ENCODE peak calls at places on chromosomes 11 and 22, in nine cellular contexts. G is epithelial cell of esophagus; Y is CD8-positive, alpha-beta T cell; D is brain microvascular endothelial cell; O is stomach; I is fibroblast of the aortic adventitia; R is sigmoid colon; J is foreskin fibroblast; A is psoas muscle. C is an unnamed sample.
A peak's percentile ranks its signal among the peaks of the same experiment; 100 is the strongest.

GRCh38 chr22:32325811-32326237 is 31.8 kb upstream of the RFPL3 start:
- DNase-seq in D (no peak), J (no peak), Y (no peak), O (peak; percentile 7), I (no peak), A (no peak), R (no peak), G (no peak), C (no peak)

GRCh38 chr11:12692238-12693074 is 18.2 kb downstream of the TEAD1 start:
- DNase-seq in R (peak; percentile 97), A (peak; percentile 79), O (peak; percentile 93), Y (no peak), I (peak; percentile 96), G (peak; percentile 59), D (peak; percentile 90), J (peak; percentile 98), C (peak; percentile 77)

GRCh38 chr11:70036971-70037882 is 40.9 kb upstream of the ANO1 start:
- DNase-seq in A (no peak), R (no peak), D (no peak), Y (peak; percentile 35), G (no peak), J (no peak), O (peak; percentile 20), I (no peak), C (no peak)

GRCh38 chr22:39415506-39415905 is 15.9 kb downstream of the TAB1 start:
- DNase-seq in J (no peak), I (no peak), R (no peak), A (no peak), D (no peak), G (no peak), Y (no peak), O (no peak), C (no peak)

GRCh38 chr11:59754494-59754858 is 700 bp upstream of the STX3 start:
- DNase-seq in A (no peak), R (no peak), G (no peak), O (no peak), J (peak; percentile 41), I (no peak), D (no peak), Y (no peak), C (no peak)

GRCh38 chr11:41003339-41003992 is 456.0 kb downstream of the LRRC4C start:
- DNase-seq in Y (no peak), A (no peak), D (no peak), R (no peak), G (peak; percentile 58), I (no peak), O (no peak), J (no peak), C (no peak)

GRCh38 chr11:19730373-19730772 is 17.7 kb downstream of the NAV2 start:
- DNase-seq in R (peak; percentile 91), D (no peak), G (no peak), Y (peak; percentile 41), I (no peak), O (no peak), A (peak; percentile 24), J (peak; percentile 63), C (no peak)

GRCh38 chr11:76824083-76824939 is 36.4 kb upstream of the ACER3 start:
- DNase-seq in O (no peak), Y (no peak), I (peak; percentile 53), G (peak; percentile 66), A (no peak), R (no peak), J (peak; percentile 53), D (no peak), C (no peak)

GRCh38 chr11:115760528-115760837 is 256.3 kb upstream of the CADM1 start:
- DNase-seq in A (no peak), Y (no peak), J (no peak), D (no peak), I (no peak), R (peak; percentile 65), G (no peak), O (no peak), C (no peak)
- H3K4me3 ChIP-seq in A (peak overlapping the region; percentile 72), Y (no peak overlapping the region), J (peak overlapping the region; percentile 60), D (peak overlapping the region; percentile 49), I (no peak overlapping the region), R (peak overlapping the region; percentile 80), G (no peak overlapping the region), O (peak overlapping the region; percentile 65), C (peak overlapping the region; percentile 53)

DNA sequence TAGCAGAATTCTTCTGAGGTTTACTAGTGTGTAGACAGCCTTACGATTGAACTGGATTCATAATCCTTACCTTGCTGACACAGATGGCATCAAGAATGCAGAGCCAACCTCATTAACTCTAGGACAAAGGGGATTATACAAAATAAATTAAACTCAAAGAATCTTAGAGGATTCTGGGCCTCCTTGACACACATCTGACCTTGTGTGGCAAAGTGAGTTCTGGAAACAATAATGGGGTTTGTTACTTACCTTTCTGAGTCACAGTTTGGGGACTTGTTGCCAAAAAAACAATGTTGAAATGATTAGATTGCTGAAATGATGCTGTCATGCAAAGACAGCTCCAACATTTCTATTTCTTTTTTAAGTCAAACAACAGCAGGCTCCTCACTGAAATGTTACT is 179.1 kb upstream of the ISX start:
- DNase-seq in R (no peak), O (no peak), J (no peak), I (no peak), Y (no peak), G (no peak), A (no peak), D (no peak), C (no peak)
- TF ChIP-seq CTCF in R (no peak), O (no peak), J (no peak), I (no peak), Y (no peak), G (no peak), A (no peak), D (no peak), C (no peak)

GRCh38 chr22:37243402-37244113 is 511 bp downstream of the RAC2 start:
- DNase-seq in O (no peak), Y (peak; percentile 63), A (no peak), G (no peak), D (no peak), I (no peak), J (no peak), R (no peak), C (no peak)
- H3K4me3 ChIP-seq in O (peak overlapping the region; percentile 49), Y (peak overlapping the region; percentile 98), A (peak overlapping the region; percentile 45), G (peak overlapping the region; percentile 40), D (peak overlapping the region; percentile 59), I (peak overlapping the region; percentile 66), J (peak overlapping the region; percentile 47), R (peak overlapping the region; percentile 25), C (peak overlapping the region; percentile 41)

GRCh38 chr11:387193-387793 is 6.7 kb upstream of the PKP3 start:
- DNase-seq in J (no peak), O (no peak), G (no peak), R (no peak), Y (no peak), I (no peak), D (no peak), A (no peak), C (no peak)
- TF ChIP-seq CTCF in J (no peak), O (no peak), G (no peak), R (no peak), Y (no peak), I (peak; percentile 20), D (peak; percentile 9), A (no peak), C (no peak)